ENCODE peak calls at places on chromosomes 7 and 10, in seven cellular contexts. P is endothelial cell of umbilical vein, T is A549, V is kidney, C is RWPE2, Q is psoas muscle, U is cardiac muscle cell. L is an unnamed sample.

GRCh38 chr7:20146461-20146860 is 70.7 kb downstream of the MACC1 start:
- DNase-seq in P (no peak), U (no peak), V (no peak), Q (no peak), C (no peak), T (no peak), L (no peak)

GRCh38 chr10:131091682-131092081 is 219.8 kb downstream of the TCERG1L start:
- DNase-seq in U (no peak), C (no peak), P (no peak), T (no peak), Q (no peak), V (no peak), L (no peak)

GRCh38 chr7:17183630-17184328 is 114.7 kb upstream of the AHR start:
- DNase-seq in V (no peak), T (no peak), C (no peak), U (no peak), P (no peak), Q (no peak), L (no peak)

GRCh38 chr7:8084772-8085171 is 116.2 kb downstream of the GLCCI1 start:
- DNase-seq in V (no peak), C (no peak), P (no peak), Q (no peak), U (no peak), T (no peak), L (no peak)

GRCh38 chr10:125284875-125285597 is 124.7 kb upstream of the CTBP2 start:
- DNase-seq in P (no peak), V (no peak), C (no peak), T (no peak), Q (no peak), U (no peak), L (no peak)

GRCh38 chr7:149879801-149880738 is 6.3 kb downstream of the ATP6V0E2 start:
- DNase-seq in P (no peak), U (no peak), C (no peak), Q (no peak), V (no peak), T (no peak), L (no peak)

GRCh38 chr10:88456730-88457129 is 126.4 kb downstream of the RNLS start:
- DNase-seq in Q (no peak), V (no peak), P (no peak), U (no peak), T (no peak), C (no peak), L (no peak)

GRCh38 chr10:42755028-42755451 is 27.6 kb upstream of the BMS1 start:
- DNase-seq in V (no peak), Q (no peak), T (no peak), C (no peak), U (peak; percentile 2), P (no peak), L (no peak)

GRCh38 chr10:13809447-13809846 is 222.7 kb downstream of the PRPF18 start:
- DNase-seq in U (peak; percentile 44), P (no peak), Q (no peak), V (no peak), T (no peak), C (no peak), L (no peak)

GRCh38 chr7:11589251-11589650 is 242.7 kb downstream of the THSD7A start:
- DNase-seq in Q (no peak), T (no peak), U (no peak), V (no peak), C (no peak), P (no peak), L (no peak)

GRCh38 chr7:142523821-142524460 is 225.3 kb upstream of the PRSS1 start:
- DNase-seq in P (no peak), C (no peak), U (no peak), T (no peak), V (no peak), Q (no peak), L (no peak)

GRCh38 chr10:42951486-42952251 is 125.2 kb upstream of the RET start:
- DNase-seq in V (peak; percentile 88), P (no peak), Q (peak; percentile 69), C (no peak), T (no peak), U (peak; percentile 45), L (peak; percentile 58)

GRCh38 chr7:102153586-102153948 is 133.1 kb upstream of the SH2B2 start:
- DNase-seq in U (no peak), Q (no peak), T (no peak), V (no peak), C (no peak), P (no peak), L (no peak)

GRCh38 chr10:90051474-90051873 is 350.1 kb downstream of the KIF20B start:
- DNase-seq in P (no peak), U (no peak), Q (no peak), V (no peak), C (peak; percentile 71), T (no peak), L (no peak)

GRCh38 chr7:112556633-112557032 is 75.8 kb downstream of the LSMEM1 start:
- DNase-seq in P (no peak), Q (no peak), T (no peak), V (no peak), U (no peak), C (no peak), L (no peak)

GRCh38 chr10:130179640-130180039 is 43.4 kb downstream of the GLRX3 start:
- DNase-seq in V (no peak), C (no peak), U (peak; percentile 53), Q (no peak), P (peak; percentile 82), T (peak; percentile 17), L (no peak)

GRCh38 chr7:43791-44540 is 148.4 kb upstream of the FAM20C start:
- DNase-seq in U (no peak), P (no peak), Q (peak; percentile 32), V (peak; percentile 42), T (no peak), C (peak; percentile 37), L (no peak)

GRCh38 chr7:130838738-130839137 is 104.7 kb upstream of the KLF14 start:
- DNase-seq in P (peak; percentile 62), V (no peak), T (peak; percentile 55), Q (no peak), C (no peak), U (no peak), L (no peak)

GRCh38 chr7:157037028-157037427 is 26.6 kb upstream of the MNX1 start:
- DNase-seq in Q (no peak), V (peak; percentile 17), P (no peak), U (no peak), T (no peak), C (no peak), L (no peak)

GRCh38 chr7:70787772-70788171 is 344.2 kb upstream of the GALNT17 start:
- DNase-seq in V (no peak), T (no peak), U (no peak), P (no peak), Q (no peak), C (no peak), L (no peak)

GRCh38 chr10:77692782-77693181 is 55.2 kb upstream of the KCNMA1 start:
- DNase-seq in C (no peak), T (no peak), Q (no peak), P (no peak), U (no peak), V (no peak), L (no peak)

DNA sequence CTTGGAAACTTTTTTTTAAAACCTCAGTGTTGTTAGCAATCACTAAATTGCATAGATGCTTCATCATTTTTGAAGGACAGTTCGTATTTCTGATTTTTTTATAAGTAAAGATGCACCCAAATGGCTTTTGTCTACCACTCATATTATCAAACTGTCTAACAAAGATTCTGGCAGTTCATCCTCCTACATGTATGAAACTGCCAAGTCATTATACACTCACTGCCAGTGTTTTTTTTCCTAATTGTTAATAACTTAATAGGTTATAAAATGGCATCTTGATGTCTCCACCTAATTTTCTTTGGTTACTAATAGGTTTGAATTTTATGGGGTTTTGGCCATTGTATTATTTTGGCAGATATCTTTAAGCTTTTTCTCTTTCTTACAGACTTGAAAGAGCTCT is 77.0 kb downstream of the HTR5A start:
- DNase-seq in T (no peak), V (no peak), U (no peak), P (no peak), C (no peak), Q (no peak), L (no peak)
- TF ChIP-seq CTCF in T (no peak), V (no peak), U (no peak), P (no peak), C (no peak), Q (no peak), L (no peak)

GRCh38 chr7:90274161-90274560 is 29.2 kb downstream of the CFAP69 start:
- DNase-seq in C (no peak), U (no peak), P (no peak), Q (no peak), T (no peak), V (no peak), L (no peak)

GRCh38 chr7:90272242-90272641 is 27.3 kb downstream of the CFAP69 start:
- DNase-seq in Q (no peak), U (no peak), T (no peak), V (no peak), C (no peak), P (no peak), L (no peak)

GRCh38 chr7:90271753-90272152 is 26.8 kb downstream of the CFAP69 start:
- DNase-seq in C (no peak), U (no peak), T (no peak), P (no peak), V (no peak), Q (no peak), L (no peak)

GRCh38 chr7:90270431-90271178 is 25.6 kb downstream of the CFAP69 start:
- DNase-seq in T (no peak), Q (no peak), C (no peak), V (no peak), U (no peak), P (no peak), L (no peak)

DNA sequence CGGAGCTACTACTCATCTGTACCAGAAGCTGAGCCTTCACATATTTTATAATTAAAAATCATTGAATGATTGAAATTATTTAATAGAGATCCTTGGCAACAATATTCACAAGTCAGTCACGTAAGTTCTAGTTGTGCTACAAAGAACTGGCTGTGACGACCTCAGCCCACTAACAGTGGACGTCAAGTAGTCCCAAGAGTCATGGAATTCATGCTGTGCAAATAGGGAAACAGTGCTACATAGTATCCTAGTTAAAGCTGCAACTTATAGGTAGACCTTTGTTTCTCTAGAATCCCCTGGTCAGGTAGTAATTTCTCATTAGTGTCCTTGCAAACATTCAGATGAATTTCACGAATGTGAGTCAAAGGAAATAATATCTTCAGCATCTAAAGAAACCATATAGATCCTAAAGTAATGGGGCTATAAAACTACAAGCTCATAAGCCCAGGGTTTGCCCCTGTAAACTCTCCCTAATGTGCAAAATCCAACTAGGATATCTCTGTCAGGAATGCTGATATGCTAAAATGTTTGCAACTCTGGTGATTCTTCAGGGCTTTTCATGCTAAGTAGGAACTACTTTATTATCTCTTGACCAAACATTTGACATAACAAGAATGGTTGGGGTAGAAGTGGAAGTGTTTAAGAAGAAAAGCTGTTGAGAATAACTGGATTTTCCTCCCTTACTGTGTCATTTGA is 31.2 kb downstream of the CFAP69 start:
- DNase-seq in P (no peak), V (no peak), Q (no peak), C (no peak), T (no peak), U (no peak), L (no peak)
- H3K4me1 ChIP-seq in P (no peaks in the 10 kb centered on the region), V (no peaks in the 10 kb centered on the region), Q (no peaks in the 10 kb centered on the region), C (peaks cover 5% of the 10 kb centered on the region), T (no peaks in the 10 kb centered on the region), U (no peaks in the 10 kb centered on the region), L (no peaks in the 10 kb centered on the region)

GRCh38 chr7:151948039-151948438 is 8.2 kb upstream of the GALNTL5 start:
- DNase-seq in C (no peak), T (no peak), P (no peak), Q (no peak), U (no peak), V (no peak), L (no peak)
- TF ChIP-seq CTCF in C (no peak), T (no peak), P (no peak), Q (no peak), U (no peak), V (no peak), L (no peak)

GRCh38 chr10:83374741-83375140 is 764.6 kb upstream of the GHITM start:
- DNase-seq in T (no peak), U (no peak), P (no peak), Q (no peak), V (no peak), C (no peak), L (no peak)
- H3K4me1 ChIP-seq in T (no peaks in the 10 kb centered on the region), U (no peaks in the 10 kb centered on the region), P (no peaks in the 10 kb centered on the region), Q (no peaks in the 10 kb centered on the region), V (no peaks in the 10 kb centered on the region), C (no peaks in the 10 kb centered on the region), L (no peaks in the 10 kb centered on the region)